ENCODE peak calls at places on chromosome 3, in nine cellular contexts. O, L, G, P, W, Q, D, V and N are unnamed samples.

GRCh38 chr3:23203651-23204111 is 554 bp downstream of the UBE2E2 start:
- DNase-seq in P (peak; percentile 58), O (no peak), W (peak; percentile 17), V (peak; percentile 10), G (peak; percentile 71), Q (peak; percentile 41), L (no peak), D (no peak), N (no peak)

GRCh38 chr3:186012137-186012536 is 74.3 kb upstream of the TRA2B start:
- DNase-seq in G (no peak), V (no peak), D (no peak), Q (no peak), O (no peak), L (no peak), W (no peak), P (no peak), N (no peak)

GRCh38 chr3:55272031-55272645 is 215.0 kb downstream of the WNT5A start:
- DNase-seq in D (no peak), V (peak; percentile 61), W (no peak), O (no peak), G (no peak), P (no peak), Q (no peak), L (no peak), N (no peak)

GRCh38 chr3:58179235-58180098 is 31.3 kb downstream of the DNASE1L3 start:
- DNase-seq in G (no peak), W (no peak), O (no peak), P (no peak), D (no peak), Q (no peak), V (no peak), L (no peak), N (no peak)

GRCh38 chr3:96266395-96267187 is 547.8 kb upstream of the EPHA6 start:
- DNase-seq in L (no peak), P (no peak), D (no peak), Q (peak; percentile 59), G (no peak), V (no peak), W (peak; percentile 70), O (no peak), N (peak; percentile 2)

GRCh38 chr3:167113466-167113865 is 266.6 kb downstream of the ZBBX start:
- DNase-seq in V (no peak), D (no peak), L (no peak), P (no peak), O (no peak), G (no peak), W (no peak), Q (no peak), N (no peak)

GRCh38 chr3:106006001-106006400 is 137.2 kb upstream of the CBLB start:
- DNase-seq in G (no peak), D (no peak), Q (peak; percentile 97), O (no peak), W (peak; percentile 30), L (no peak), V (peak; percentile 87), P (no peak), N (peak; percentile 91)

GRCh38 chr3:19576343-19576742 is 357.7 kb downstream of the EFHB start:
- DNase-seq in Q (no peak), L (no peak), V (no peak), G (no peak), P (no peak), O (no peak), W (no peak), D (no peak), N (no peak)

GRCh38 chr3:61858054-61858453 is 296.7 kb downstream of the PTPRG start:
- DNase-seq in G (no peak), W (no peak), V (peak; percentile 51), P (no peak), D (no peak), Q (peak; percentile 12), O (peak; percentile 7), L (no peak), N (peak; percentile 74)

GRCh38 chr3:133380481-133381225 is 19.2 kb upstream of the BFSP2 start:
- DNase-seq in W (no peak), L (no peak), V (no peak), G (no peak), Q (no peak), P (no peak), O (no peak), D (no peak), N (no peak)

GRCh38 chr3:129046732-129047552 is 13.6 kb upstream of the GP9 start:
- DNase-seq in W (no peak), L (no peak), P (no peak), O (no peak), Q (no peak), D (no peak), G (peak; percentile 72), V (no peak), N (no peak)

GRCh38 chr3:41673643-41674042 is 288.3 kb downstream of the ULK4 start:
- DNase-seq in Q (no peak), G (no peak), O (no peak), L (no peak), W (no peak), P (no peak), D (no peak), V (peak; percentile 58), N (peak; percentile 18)

GRCh38 chr3:194313642-194314430 is 37.3 kb downstream of the CPN2 start:
- DNase-seq in G (peak; percentile 86), V (peak; percentile 34), O (no peak), L (peak; percentile 82), Q (no peak), P (peak; percentile 71), D (no peak), W (no peak), N (peak; percentile 52)

GRCh38 chr3:179882322-179882721 is 154.4 kb downstream of the PEX5L start:
- DNase-seq in G (no peak), Q (peak; percentile 2), V (no peak), D (no peak), W (no peak), L (peak; percentile 59), P (no peak), O (no peak), N (no peak)

GRCh38 chr3:42410362-42410761 is at the start of gene LYZL4:
- DNase-seq in D (no peak), O (no peak), Q (no peak), L (no peak), W (no peak), P (no peak), G (no peak), V (no peak), N (no peak)

GRCh38 chr3:13788522-13789424 is 91.1 kb downstream of the WNT7A start:
- DNase-seq in Q (no peak), V (no peak), D (no peak), L (no peak), W (no peak), P (peak; percentile 61), G (peak; percentile 38), O (no peak), N (peak; percentile 1)

GRCh38 chr3:143901105-143901504 is 52.8 kb upstream of the SLC9A9 start:
- DNase-seq in V (peak; percentile 86), G (no peak), L (no peak), Q (peak; percentile 86), D (no peak), P (no peak), O (no peak), W (no peak), N (peak; percentile 84)

DNA sequence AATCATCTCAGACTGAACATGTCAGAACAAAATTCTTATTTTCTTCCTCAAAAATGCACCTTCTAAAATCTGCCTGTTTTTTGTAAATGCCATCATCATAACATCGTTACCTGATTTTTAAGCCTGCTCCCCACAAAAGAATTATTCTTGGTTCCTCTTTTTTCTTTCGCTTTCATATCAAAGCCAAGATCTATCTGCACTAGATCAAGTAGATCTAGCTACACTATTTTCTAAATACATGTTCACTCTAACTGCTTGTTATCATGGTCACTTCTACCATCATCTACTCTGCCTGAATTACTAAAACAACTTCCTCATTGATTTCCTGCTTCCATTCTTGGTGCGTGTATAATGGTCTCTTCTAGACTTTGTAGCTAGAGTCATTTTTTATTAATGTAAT is 217.7 kb downstream of the ARPP21 start:
- DNase-seq in L (no peak), G (no peak), W (no peak), V (no peak), O (no peak), D (no peak), P (no peak), Q (no peak), N (no peak)
- H3K4me3 ChIP-seq in L (no peak overlapping the region), G (no peak overlapping the region), W (no peak overlapping the region), V (no peak overlapping the region), O (no peak overlapping the region), D (no peak overlapping the region), P (no peak overlapping the region), Q (no peak overlapping the region), N (no peak overlapping the region)

DNA sequence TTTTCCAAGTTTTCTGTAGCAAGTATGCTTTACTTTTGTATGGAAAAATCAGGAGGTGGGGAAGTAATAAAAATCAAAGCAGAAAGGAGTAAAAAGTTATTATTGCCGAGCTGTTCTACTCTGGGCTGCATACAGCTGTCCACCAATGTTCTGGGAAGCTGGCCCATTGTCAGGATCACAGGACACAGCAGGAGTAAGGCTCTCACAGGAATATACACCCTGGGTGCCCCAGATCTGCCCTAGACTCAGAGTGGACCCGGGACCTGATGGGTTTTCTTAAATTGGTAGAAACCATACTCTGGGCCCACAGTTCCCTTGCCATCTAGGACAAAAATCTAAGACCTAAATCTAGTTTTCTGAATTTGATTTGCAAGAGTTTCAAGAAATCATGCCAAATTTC is 60.4 kb downstream of the TNIK start:
- DNase-seq in D (no peak), W (no peak), V (no peak), L (no peak), G (no peak), O (no peak), Q (no peak), P (no peak), N (no peak)
- H3K4me3 ChIP-seq in D (no peak overlapping the region), W (no peak overlapping the region), V (no peak overlapping the region), L (no peak overlapping the region), G (no peak overlapping the region), O (no peak overlapping the region), Q (no peak overlapping the region), P (no peak overlapping the region), N (no peak overlapping the region)

DNA sequence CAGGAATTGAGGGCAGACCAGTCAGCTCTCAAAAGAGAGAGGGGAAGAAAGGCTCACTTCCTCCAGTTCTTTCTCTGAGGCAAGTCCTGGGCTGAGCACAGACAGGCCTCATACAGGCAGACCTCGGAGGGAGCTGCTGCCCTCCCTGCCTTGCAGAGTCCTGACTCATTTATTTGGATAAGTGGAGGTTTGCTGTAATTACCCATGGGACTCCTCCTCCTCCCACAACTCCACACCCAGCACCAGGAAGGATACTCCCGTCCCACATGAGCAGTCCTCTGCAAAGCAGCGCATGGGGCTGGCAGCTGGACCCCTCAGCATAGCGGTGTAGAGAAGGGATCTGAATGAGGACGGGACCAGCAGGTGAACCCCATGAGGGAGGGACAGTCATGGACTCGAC is 13.4 kb upstream of the SCN10A start:
- DNase-seq in G (no peak), P (no peak), D (no peak), V (peak; percentile 79), L (no peak), Q (peak; percentile 60), O (no peak), W (peak; percentile 12), N (peak; percentile 87)
- H3K4me3 ChIP-seq in G (no peak overlapping the region), P (no peak overlapping the region), D (no peak overlapping the region), V (no peak overlapping the region), L (no peak overlapping the region), Q (no peak overlapping the region), O (peak overlapping the region; percentile 11), W (no peak overlapping the region), N (no peak overlapping the region)

DNA sequence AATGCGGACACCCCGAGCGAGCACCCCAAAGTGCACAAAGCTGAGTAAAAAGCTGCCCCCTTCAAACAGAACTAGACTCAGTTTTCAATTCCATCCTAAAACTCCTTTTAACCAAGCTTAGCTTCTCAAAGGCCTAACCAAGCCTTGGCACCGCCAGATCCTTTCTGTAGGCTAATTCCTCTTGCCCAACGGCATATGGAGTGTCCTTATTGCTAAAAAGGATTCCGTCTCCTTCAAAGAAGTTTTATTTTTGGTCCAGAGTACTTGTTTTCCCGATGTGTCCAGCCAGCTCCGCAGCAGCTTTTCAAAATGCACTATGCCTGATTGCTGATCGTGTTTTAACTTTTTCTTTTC is 5.3 kb downstream of the BHLHE40 start:
- DNase-seq in D (no peak), O (no peak), V (peak; percentile 38), W (no peak), L (no peak), G (no peak), Q (no peak), P (no peak), N (peak; percentile 42)
- H3K4me3 ChIP-seq in D (peak overlapping the region; percentile 20), O (no peak overlapping the region), V (peak overlapping the region; percentile 40), W (no peak overlapping the region), L (peak overlapping the region; percentile 95), G (no peak overlapping the region), Q (peak overlapping the region; percentile 99), P (peak overlapping the region; percentile 98), N (peak overlapping the region; percentile 100)